ENCODE peak calls at places on chromosomes 6 and 20, in nine cellular contexts. N, C, L, G, T, X, Q, S and B are unnamed samples.

GRCh38 chr20:5658897-5659296 is 91.3 kb upstream of the SHLD1 start:
- DNase-seq in N (no peak), Q (peak), G (peak), C (no peak), S (peak), X (peak), L (peak), T (peak), B (peak)

GRCh38 chr6:100633096-100633766 is 168.5 kb upstream of the SIM1 start:
- DNase-seq in Q (no peak), G (no peak), C (no peak), T (peak), X (no peak), L (no peak), N (no peak), S (peak), B (no peak)

GRCh38 chr6:3913077-3913957 is 64.1 kb downstream of the FAM50B start:
- DNase-seq in G (no peak), T (peak), Q (no peak), C (no peak), L (no peak), X (peak), N (peak), S (peak), B (no peak)

GRCh38 chr6:87926072-87926471 is 121.6 kb upstream of the SPACA1 start:
- DNase-seq in S (no peak), C (no peak), G (no peak), Q (no peak), T (no peak), N (no peak), L (no peak), X (no peak), B (no peak)

GRCh38 chr6:5626727-5627426 is 365.6 kb downstream of the FARS2 start:
- DNase-seq in T (no peak), S (no peak), X (no peak), Q (no peak), C (no peak), N (no peak), G (no peak), L (peak), B (peak)

GRCh38 chr20:31758991-31759390 is 19.9 kb downstream of the TPX2 start:
- DNase-seq in T (no peak), N (no peak), X (no peak), G (no peak), L (no peak), S (no peak), Q (no peak), C (no peak), B (no peak)

GRCh38 chr20:723756-724155 is 44.5 kb downstream of the SLC52A3 start:
- DNase-seq in X (no peak), C (peak), Q (no peak), N (no peak), T (no peak), L (no peak), G (no peak), S (no peak), B (no peak)

GRCh38 chr6:166936079-166936787 is 20.1 kb downstream of the RNASET2 start:
- DNase-seq in C (no peak), L (no peak), N (no peak), G (no peak), S (no peak), T (no peak), Q (no peak), X (no peak), B (peak)

GRCh38 chr6:7910298-7910653 is 312 bp downstream of the TXNDC5 start:
- DNase-seq in Q (no peak), T (no peak), X (peak), C (peak), L (no peak), G (no peak), N (no peak), S (no peak), B (no peak)

GRCh38 chr20:47982574-47983360 is 197.5 kb upstream of the SULF2 start:
- DNase-seq in G (no peak), L (no peak), Q (no peak), S (no peak), X (no peak), N (peak), C (no peak), T (no peak), B (peak)